ENCODE peak calls at places on chromosomes 12 and 14, in five cellular contexts. F is stimulated activated CD4-positive, alpha-beta T cell treated with anti-CD3 and anti-CD28 coated beads, Interleukin-4, amount 100 ng/mL, for 1 hour; V is fibroblast of lung; G is left ventricle myocardium inferior; B is SHP77 treated with DMSO at 0.1 percent for 48 hours. S is an unnamed sample.

GRCh38 chr14:94598816-94599655 is 13.2 kb upstream of the SERPINA3 start:
- DNase-seq in V (peak; percentile 99), F (no peak), B (no peak), G (peak; percentile 61), S (peak; percentile 77)

GRCh38 chr12:84986586-84986985 is 49.5 kb downstream of the TSPAN19 start:
- DNase-seq in V (no peak), G (no peak), B (peak; percentile 8), F (no peak), S (no peak)

GRCh38 chr12:93978553-93978952 is 169.8 kb upstream of the PLXNC1 start:
- DNase-seq in G (no peak), V (peak; percentile 78), B (no peak), F (no peak), S (no peak)

GRCh38 chr12:98635657-98636323 is 8.8 kb downstream of the IKBIP start:
- DNase-seq in V (peak; percentile 89), G (no peak), B (no peak), F (no peak), S (peak; percentile 61)

GRCh38 chr12:115606040-115606439 is 671.5 kb downstream of the MED13L start:
- DNase-seq in F (no peak), G (no peak), B (no peak), V (no peak), S (no peak)

GRCh38 chr12:2794261-2794735 is 472 bp upstream of the FKBP4 start:
- DNase-seq in B (no peak), F (peak; percentile 36), V (no peak), G (no peak), S (no peak)

GRCh38 chr12:104998423-104999346 is 12.6 kb downstream of the NOPCHAP1 start:
- DNase-seq in F (no peak), G (no peak), B (peak; percentile 82), V (no peak), S (no peak)

GRCh38 chr14:105389534-105389933 is 8.8 kb upstream of the TEX22 start:
- DNase-seq in G (no peak), B (no peak), V (no peak), F (no peak), S (no peak)

GRCh38 chr14:70585221-70585620 is 15.2 kb downstream of the MED6 start:
- DNase-seq in B (no peak), F (no peak), V (no peak), G (no peak), S (no peak)

GRCh38 chr12:104495786-104496185 is 39.0 kb downstream of the CHST11 start:
- DNase-seq in F (no peak), G (no peak), B (no peak), V (peak; percentile 57), S (no peak)

GRCh38 chr14:73058923-73059311 is 583 bp downstream of the RBM25 start:
- DNase-seq in G (peak; percentile 31), V (peak; percentile 40), F (no peak), B (no peak), S (peak; percentile 52)

GRCh38 chr14:94945615-94946014 is 175.7 kb upstream of the GSC start:
- DNase-seq in F (no peak), V (no peak), B (no peak), G (no peak), S (no peak)

GRCh38 chr14:51473808-51474207 is 177.9 kb upstream of the FRMD6 start:
- DNase-seq in F (no peak), B (no peak), V (peak; percentile 53), G (no peak), S (no peak)

GRCh38 chr14:35393826-35394225 is 10.7 kb downstream of the NFKBIA start:
- DNase-seq in V (no peak), F (no peak), G (no peak), B (no peak), S (no peak)

GRCh38 chr12:31728289-31728916 is 418 bp downstream of the AMN1 start:
- DNase-seq in V (no peak), G (no peak), F (peak; percentile 27), B (peak; percentile 84), S (no peak)

GRCh38 chr12:78562358-78563205 is 302.0 kb upstream of the SYT1 start:
- DNase-seq in F (no peak), B (peak; percentile 36), G (no peak), V (no peak), S (peak; percentile 46)

GRCh38 chr14:68782091-68782981 is 10.5 kb downstream of the ZFP36L1 start:
- DNase-seq in F (no peak), B (no peak), V (no peak), G (no peak), S (no peak)

GRCh38 chr14:96056509-96057422 is 17.6 kb downstream of the C14orf132 start:
- DNase-seq in F (no peak), G (no peak), B (no peak), V (no peak), S (no peak)

GRCh38 chr12:113868365-113868764 is 97.8 kb downstream of the RBM19 start:
- DNase-seq in V (no peak), G (no peak), B (no peak), F (no peak), S (no peak)

GRCh38 chr12:121560392-121561021 is 20.3 kb downstream of the KDM2B start:
- DNase-seq in F (no peak), B (no peak), V (no peak), G (no peak), S (no peak)

GRCh38 chr12:108850854-108851573 is 6.4 kb downstream of the SSH1 start:
- DNase-seq in V (peak; percentile 88), B (no peak), G (peak; percentile 74), F (no peak), S (peak; percentile 95)

GRCh38 chr12:120364487-120364886 is 4.5 kb downstream of the MSI1 start:
- DNase-seq in F (no peak), V (no peak), B (no peak), G (no peak), S (no peak)

GRCh38 chr12:62530596-62530995 is 64.0 kb downstream of the MON2 start:
- DNase-seq in V (peak; percentile 68), F (no peak), B (no peak), G (no peak), S (no peak)

GRCh38 chr12:84842406-84843013 is 70.1 kb downstream of the SLC6A15 start:
- DNase-seq in G (no peak), V (peak; percentile 37), F (no peak), B (peak; percentile 26), S (peak; percentile 55)

GRCh38 chr12:19915392-19916192 is 452.7 kb upstream of the PDE3A start:
- DNase-seq in V (peak; percentile 57), G (no peak), B (peak; percentile 72), F (no peak), S (peak; percentile 85)

GRCh38 chr12:31736472-31736871 is 7.7 kb upstream of the AMN1 start:
- DNase-seq in B (no peak), F (peak; percentile 61), V (peak; percentile 95), G (no peak), S (peak; percentile 40)

GRCh38 chr12:121427556-121428055 is 27.7 kb downstream of the RNF34 start:
- DNase-seq in F (no peak), V (no peak), B (no peak), G (no peak), S (no peak)

GRCh38 chr12:52844386-52844785 is 4.4 kb downstream of the KRT78 start:
- DNase-seq in V (no peak), F (no peak), G (no peak), B (no peak), S (no peak)

GRCh38 chr12:133180669-133181068 is 626 bp upstream of the ZNF268 start:
- DNase-seq in F (no peak), V (no peak), G (no peak), B (no peak), S (no peak)

GRCh38 chr12:100200450-100201181 is at the start of gene ACTR6:
- DNase-seq in B (peak; percentile 85), G (peak; percentile 95), F (peak; percentile 95), V (peak; percentile 95), S (peak; percentile 96)

GRCh38 chr14:59728294-59728693 is 142.3 kb downstream of the RTN1 start:
- DNase-seq in G (no peak), B (peak; percentile 24), V (no peak), F (no peak), S (no peak)